ENCODE peak calls at places on chromosomes 5 and 9, in nine cellular contexts. O, L, M, G, C, P, F, B and J are unnamed samples.

GRCh38 chr9:131840220-131840619 is 100.3 kb upstream of the RAPGEF1 start:
- DNase-seq in O (no peak), L (no peak), M (no peak), G (peak; percentile 15), C (no peak), P (no peak), F (no peak), B (no peak), J (no peak)

GRCh38 chr5:145887976-145888574 is 15.3 kb upstream of the GRXCR2 start:
- DNase-seq in O (peak; percentile 75), L (no peak), M (peak; percentile 51), G (no peak), C (peak; percentile 83), P (no peak), F (no peak), B (no peak), J (peak; percentile 21)

GRCh38 chr5:151382576-151382975 is 35.2 kb upstream of the SLC36A2 start:
- DNase-seq in O (no peak), L (no peak), M (no peak), G (no peak), C (no peak), P (no peak), F (no peak), B (no peak), J (no peak)

GRCh38 chr5:81776258-81776657 is 25.4 kb upstream of the SSBP2 start:
- DNase-seq in O (peak; percentile 33), L (no peak), M (no peak), G (no peak), C (peak; percentile 52), P (no peak), F (no peak), B (no peak), J (no peak)

GRCh38 chr9:89890326-89890980 is 285.6 kb downstream of the GADD45G start:
- DNase-seq in O (no peak), L (no peak), M (no peak), G (no peak), C (no peak), P (no peak), F (no peak), B (no peak), J (no peak)

GRCh38 chr5:171306785-171307591 is 2.1 kb upstream of the TLX3 start:
- DNase-seq in O (no peak), L (no peak), M (no peak), G (no peak), C (no peak), P (no peak), F (no peak), B (no peak), J (no peak)

GRCh38 chr5:167766957-167767356 is 524.5 kb upstream of the WWC1 start:
- DNase-seq in O (no peak), L (no peak), M (no peak), G (no peak), C (no peak), P (no peak), F (no peak), B (no peak), J (no peak)

GRCh38 chr5:132280371-132281240 is 13.6 kb upstream of the SLC22A4 start:
- DNase-seq in O (no peak), L (no peak), M (no peak), G (no peak), C (no peak), P (no peak), F (no peak), B (no peak), J (no peak)

GRCh38 chr5:173035904-173036707 is 20.0 kb upstream of the CREBRF start:
- DNase-seq in O (peak; percentile 37), L (peak; percentile 88), M (no peak), G (no peak), C (no peak), P (no peak), F (no peak), B (no peak), J (no peak)

GRCh38 chr9:20683351-20684034 is 566 bp upstream of the FOCAD start:
- DNase-seq in O (peak; percentile 57), L (no peak), M (peak; percentile 16), G (peak; percentile 77), C (peak; percentile 29), P (peak; percentile 54), F (no peak), B (peak; percentile 52), J (peak; percentile 35)

GRCh38 chr9:132486706-132487350 is 76.8 kb downstream of the CFAP77 start:
- DNase-seq in O (no peak), L (no peak), M (no peak), G (no peak), C (no peak), P (no peak), F (no peak), B (no peak), J (peak; percentile 31)

GRCh38 chr5:55936100-55936693 is 58.6 kb downstream of the IL6ST start:
- DNase-seq in O (peak; percentile 83), L (no peak), M (peak; percentile 63), G (peak; percentile 89), C (peak; percentile 67), P (peak; percentile 82), F (no peak), B (peak; percentile 73), J (peak; percentile 88)

GRCh38 chr5:50301756-50302155 is 139.3 kb downstream of the EMB start:
- DNase-seq in O (no peak), L (no peak), M (peak; percentile 60), G (no peak), C (no peak), P (no peak), F (no peak), B (no peak), J (no peak)

GRCh38 chr5:50302815-50303490 is 138.1 kb downstream of the EMB start:
- DNase-seq in O (no peak), L (no peak), M (peak; percentile 93), G (no peak), C (no peak), P (no peak), F (no peak), B (no peak), J (no peak)

GRCh38 chr5:50300878-50301277 is 140.2 kb downstream of the EMB start:
- DNase-seq in O (no peak), L (no peak), M (peak; percentile 84), G (no peak), C (no peak), P (no peak), F (no peak), B (no peak), J (no peak)

DNA sequence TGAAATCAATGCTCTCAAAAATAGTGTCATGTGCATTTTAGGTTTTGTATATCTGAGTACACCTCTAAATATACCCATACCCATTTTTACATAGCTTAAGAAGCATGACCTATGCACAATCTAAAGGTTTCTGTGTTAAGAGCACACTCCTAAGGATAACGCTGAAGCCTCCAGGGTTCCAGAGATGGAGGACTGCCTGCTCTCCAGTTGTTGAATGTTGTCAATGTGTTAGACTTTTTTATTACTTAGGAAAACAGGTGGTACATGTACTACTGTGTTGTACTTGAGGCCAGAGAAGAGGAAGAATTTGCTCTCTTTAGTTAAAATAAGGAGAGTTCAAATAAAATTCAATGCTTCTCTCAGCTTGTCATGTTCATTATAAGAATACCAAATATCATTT is 141.2 kb downstream of the EMB start:
- DNase-seq in O (no peak), L (no peak), M (no peak), G (no peak), C (no peak), P (no peak), F (no peak), B (no peak), J (no peak)
- H3K9me3 ChIP-seq in O (peaks cover 3% of the 10 kb centered on the region), L (no peaks in the 10 kb centered on the region), M (no peaks in the 10 kb centered on the region), G (no peaks in the 10 kb centered on the region), C (no peaks in the 10 kb centered on the region), P (peaks cover 4% of the 10 kb centered on the region), F (no peaks in the 10 kb centered on the region), B (no peaks in the 10 kb centered on the region), J (no peaks in the 10 kb centered on the region)

DNA sequence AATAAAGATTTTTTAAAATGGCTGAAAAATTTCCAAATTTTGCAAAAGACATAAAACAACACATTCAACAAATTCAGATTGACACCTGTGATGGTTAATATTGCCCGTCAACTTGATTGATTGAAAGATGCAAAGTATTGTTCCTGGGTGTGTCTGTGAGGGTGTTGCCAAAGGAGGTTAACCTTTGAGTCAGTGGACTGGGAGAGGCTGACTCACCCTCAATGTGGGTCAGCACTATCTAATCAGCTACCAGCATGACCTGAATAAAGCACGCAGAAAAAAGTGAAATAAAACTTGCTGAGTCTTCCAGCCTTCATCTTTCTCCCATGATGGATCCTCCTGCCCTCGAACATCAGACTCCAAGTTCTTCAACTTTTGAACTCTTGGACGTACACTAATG is 868.0 kb upstream of the CTNND2 start:
- DNase-seq in O (no peak), L (no peak), M (no peak), G (no peak), C (no peak), P (no peak), F (no peak), B (no peak), J (no peak)
- H3K9me3 ChIP-seq in O (no peaks in the 10 kb centered on the region), L (no peaks in the 10 kb centered on the region), M (no peaks in the 10 kb centered on the region), G (no peaks in the 10 kb centered on the region), C (no peaks in the 10 kb centered on the region), P (peaks cover 8% of the 10 kb centered on the region), F (no peaks in the 10 kb centered on the region), B (no peaks in the 10 kb centered on the region), J (no peaks in the 10 kb centered on the region)

DNA sequence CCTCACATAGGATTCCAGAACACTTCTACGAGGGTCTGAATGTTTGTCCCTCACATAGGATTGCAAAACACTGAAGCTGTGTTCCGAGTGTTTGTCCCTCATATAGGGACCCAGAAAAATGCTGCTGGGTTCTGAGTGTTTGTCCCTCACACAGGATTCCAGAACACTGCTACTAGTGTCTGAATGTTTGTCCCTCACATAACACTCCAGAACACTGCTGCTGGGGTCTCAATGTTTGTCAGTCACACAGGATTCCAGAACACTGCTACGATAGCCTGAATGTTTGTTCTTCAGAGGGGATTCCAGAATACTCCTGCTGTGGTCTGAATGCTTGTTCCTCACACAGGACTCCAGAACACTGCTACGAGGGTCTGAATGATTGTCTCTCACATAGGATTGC is 218.7 kb downstream of the FOXD4L6 start:
- DNase-seq in O (no peak), L (no peak), M (no peak), G (no peak), C (no peak), P (no peak), F (no peak), B (no peak), J (no peak)
- H3K9me3 ChIP-seq in O (peaks cover 73% of the 10 kb centered on the region), L (peaks cover 2% of the 10 kb centered on the region), M (peaks cover 12% of the 10 kb centered on the region), G (peaks cover 91% of the 10 kb centered on the region), C (peaks cover 6% of the 10 kb centered on the region), P (peaks cover 100% of the 10 kb centered on the region), F (peaks cover 100% of the 10 kb centered on the region), B (peaks cover 98% of the 10 kb centered on the region), J (peaks cover 6% of the 10 kb centered on the region)

GRCh38 chr5:1213508-1214162 is 11.5 kb upstream of the SLC6A18 start:
- DNase-seq in O (no peak), L (no peak), M (no peak), G (peak; percentile 27), C (no peak), P (no peak), F (no peak), B (no peak), J (no peak)

GRCh38 chr5:1212881-1213280 is 11.5 kb downstream of the SLC6A19 start:
- DNase-seq in O (no peak), L (no peak), M (no peak), G (peak; percentile 50), C (no peak), P (no peak), F (no peak), B (no peak), J (no peak)

GRCh38 chr5:1210832-1211251 is 9.4 kb downstream of the SLC6A19 start:
- DNase-seq in O (no peak), L (no peak), M (no peak), G (peak; percentile 20), C (no peak), P (no peak), F (no peak), B (no peak), J (no peak)

GRCh38 chr5:1211701-1212100 is 10.3 kb downstream of the SLC6A19 start:
- DNase-seq in O (no peak), L (no peak), M (no peak), G (no peak), C (no peak), P (no peak), F (no peak), B (no peak), J (no peak)

GRCh38 chr5:1212271-1212670 is 10.9 kb downstream of the SLC6A19 start:
- DNase-seq in O (no peak), L (no peak), M (no peak), G (peak; percentile 15), C (no peak), P (no peak), F (no peak), B (no peak), J (no peak)
- H3K9me3 ChIP-seq in O (no peaks in the 10 kb centered on the region), L (no peaks in the 10 kb centered on the region), M (no peaks in the 10 kb centered on the region), G (no peaks in the 10 kb centered on the region), C (no peaks in the 10 kb centered on the region), P (peaks cover 6% of the 10 kb centered on the region), F (no peaks in the 10 kb centered on the region), B (no peaks in the 10 kb centered on the region), J (no peaks in the 10 kb centered on the region)